ENCODE peak calls at places on chromosomes 7 and 10, in eight cellular contexts. Q is astrocyte of the spinal cord; R is NCI-H2081; E is CD4-positive, CD25-positive, alpha-beta regulatory T cell; W is cardiac muscle cell; A is breast epithelium; J is stimulated activated CD4-positive, alpha-beta T cell treated with anti-CD3 and anti-CD28 coated beads, Interleukin-1b, Interleukin-23, amount 100 ng/mL, for 24 hours; I is activated CD4-positive, alpha-beta T cell treated with anti-CD3 and anti-CD28 coated beads, Interleukin-2, amount 50 U/mL, for 1 hour. L is an unnamed sample.

GRCh38 chr10:49426490-49427360 is 30.8 kb upstream of the DRGX start:
- DNase-seq in E (no peak), A (no peak), W (peak), R (no peak), Q (no peak), I (no peak), J (no peak), L (no peak)

GRCh38 chr10:11261687-11262086 is 244.0 kb downstream of the CELF2 start:
- DNase-seq in E (no peak), R (no peak), A (no peak), W (no peak), Q (no peak), J (no peak), I (no peak), L (no peak)

GRCh38 chr7:106773228-106773627 is 91.9 kb upstream of the PIK3CG start:
- DNase-seq in J (no peak), W (no peak), Q (no peak), E (no peak), I (no peak), R (no peak), A (no peak), L (no peak)

GRCh38 chr10:30737931-30738391 is 108.4 kb upstream of the LYZL2 start:
- DNase-seq in W (no peak), A (no peak), Q (no peak), R (no peak), J (no peak), I (no peak), E (no peak), L (no peak)

GRCh38 chr10:49597426-49598163 is 12.5 kb upstream of the SLC18A3 start:
- DNase-seq in W (no peak), E (no peak), A (no peak), J (no peak), Q (no peak), R (no peak), I (no peak), L (no peak)

GRCh38 chr10:69703766-69704191 is 73.7 kb downstream of the FAM241B start:
- DNase-seq in J (no peak), W (peak), E (no peak), I (no peak), Q (peak), R (no peak), A (no peak), L (no peak)

GRCh38 chr7:144835166-144835611 is 664 bp downstream of the TPK1 start:
- DNase-seq in I (no peak), J (peak), A (no peak), Q (peak), W (peak), R (peak), E (no peak), L (no peak)

GRCh38 chr10:8731415-8732110 is 677.1 kb downstream of the GATA3 start:
- DNase-seq in J (no peak), W (no peak), I (no peak), R (no peak), E (no peak), Q (no peak), A (no peak), L (no peak)

GRCh38 chr7:98133181-98133580 is 26.5 kb downstream of the LMTK2 start:
- DNase-seq in E (no peak), J (no peak), A (no peak), I (no peak), R (no peak), W (peak), Q (peak), L (peak)

GRCh38 chr10:119412244-119412750 is 130.2 kb downstream of the RGS10 start:
- DNase-seq in I (no peak), W (peak), A (peak), Q (peak), R (no peak), E (no peak), J (no peak), L (no peak)

GRCh38 chr10:101682172-101682825 is 12.7 kb downstream of the FBXW4 start:
- DNase-seq in A (no peak), W (no peak), R (no peak), J (no peak), E (no peak), I (no peak), Q (peak), L (no peak)

GRCh38 chr10:37473906-37474305 is 348.5 kb downstream of the ANKRD30A start:
- DNase-seq in J (no peak), I (no peak), R (no peak), Q (no peak), E (no peak), W (no peak), A (no peak), L (no peak)

GRCh38 chr10:34492081-34492480 is 323.0 kb downstream of the PARD3 start:
- DNase-seq in I (no peak), E (no peak), W (no peak), Q (no peak), A (no peak), R (peak), J (no peak), L (no peak)

GRCh38 chr7:1136841-1137516 is 23.0 kb downstream of the ZFAND2A start:
- DNase-seq in J (no peak), R (peak), I (no peak), W (no peak), Q (no peak), E (no peak), A (no peak), L (no peak)